ENCODE peak calls at places on chromosomes 1 and 21, in four cellular contexts. A is astrocyte, O is Peyer's patch, C is neural crest cell. F is an unnamed sample.
A peak's percentile ranks its signal among the peaks of the same experiment; 100 is the strongest.

GRCh38 chr1:2236695-2237677 is 8.9 kb downstream of the SKI start:
- DNase-seq in O (no peak), C (no peak), A (no peak), F (no peak)

GRCh38 chr21:41771625-41771945 is 4.7 kb upstream of the RIPK4 start:
- DNase-seq in C (no peak), A (no peak), O (no peak), F (no peak)

GRCh38 chr1:36458910-36459309 is 5.3 kb downstream of the MRPS15 start:
- DNase-seq in A (no peak), O (no peak), C (no peak), F (no peak)

GRCh38 chr1:30759718-30760281 is 2.2 kb upstream of the LAPTM5 start:
- DNase-seq in O (no peak), A (no peak), C (no peak), F (no peak)

GRCh38 chr21:35273331-35273730 is 224.2 kb upstream of the RUNX1 start:
- DNase-seq in O (no peak), A (no peak), C (no peak), F (no peak)

GRCh38 chr1:157400766-157401165 is 151.5 kb downstream of the FCRL5 start:
- DNase-seq in A (no peak), O (no peak), C (no peak), F (no peak)

GRCh38 chr1:229855999-229856650 is 210.9 kb upstream of the GALNT2 start:
- DNase-seq in C (no peak), A (no peak), O (no peak), F (no peak)

GRCh38 chr1:114113801-114114750 is 39.6 kb downstream of the SYT6 start:
- DNase-seq in C (no peak), O (no peak), A (peak; percentile 27), F (no peak)

GRCh38 chr21:45719177-45719802 is 75.8 kb downstream of the PCBP3 start:
- DNase-seq in O (no peak), A (no peak), C (no peak), F (no peak)

GRCh38 chr1:230301820-230302219 is 124.3 kb downstream of the PGBD5 start:
- DNase-seq in C (no peak), O (no peak), A (no peak), F (no peak)

GRCh38 chr1:63122051-63122450 is 200.3 kb upstream of the FOXD3 start:
- DNase-seq in A (no peak), O (no peak), C (no peak), F (no peak)

GRCh38 chr21:42213082-42213774 is 5.7 kb upstream of the ABCG1 start:
- DNase-seq in C (no peak), A (no peak), O (no peak), F (no peak)

GRCh38 chr1:56437959-56438358 is 141.4 kb downstream of the PLPP3 start:
- DNase-seq in A (no peak), C (no peak), O (no peak), F (peak; percentile 13)

GRCh38 chr21:42570362-42570761 is 56.7 kb downstream of the SLC37A1 start:
- DNase-seq in A (no peak), O (peak; percentile 36), C (no peak), F (no peak)

GRCh38 chr1:184840596-184840995 is 85.9 kb upstream of the EDEM3 start:
- DNase-seq in C (no peak), A (no peak), O (no peak), F (no peak)

GRCh38 chr21:34797926-34798595 is 129.3 kb downstream of the CLIC6 start:
- DNase-seq in C (no peak), O (no peak), A (no peak), F (no peak)

GRCh38 chr1:184915463-184916080 is 58.7 kb downstream of the NIBAN1 start:
- DNase-seq in A (no peak), C (no peak), O (no peak), F (peak; percentile 24)

GRCh38 chr1:205542367-205542766 is 37.9 kb downstream of the CDK18 start:
- DNase-seq in A (no peak), O (peak; percentile 30), C (no peak), F (no peak)

GRCh38 chr1:60727553-60727952 is 354.8 kb upstream of the NFIA start:
- DNase-seq in C (no peak), O (no peak), A (no peak), F (no peak)

GRCh38 chr21:46411236-46411635 is 47.5 kb upstream of the DIP2A start:
- DNase-seq in A (no peak), O (no peak), C (no peak), F (no peak)

GRCh38 chr1:2528966-2529750 is 905 bp downstream of the HES5 start:
- DNase-seq in C (peak; percentile 31), A (no peak), O (no peak), F (no peak)

GRCh38 chr1:8009043-8010002 is 16.8 kb downstream of the ERRFI1 start:
- DNase-seq in O (no peak), A (no peak), C (no peak), F (no peak)

GRCh38 chr1:188769181-188769580 is 1708.5 kb downstream of the BRINP3 start:
- DNase-seq in C (no peak), O (no peak), A (no peak), F (no peak)

GRCh38 chr1:152036316-152037216 is at the start of gene S100A11:
- DNase-seq in C (peak; percentile 59), O (peak; percentile 92), A (peak; percentile 76), F (peak; percentile 87)

GRCh38 chr21:36422279-36423098 is 37.3 kb downstream of the CHAF1B start:
- DNase-seq in C (peak; percentile 47), O (no peak), A (peak; percentile 42), F (peak; percentile 57)

GRCh38 chr21:32306021-32306780 is 7.5 kb downstream of the MRAP start:
- DNase-seq in C (peak; percentile 50), A (no peak), O (no peak), F (no peak)
- TF ChIP-seq CTCF in C (peak; percentile 57), A (no peak), O (peak; percentile 2), F (no peak)

DNA sequence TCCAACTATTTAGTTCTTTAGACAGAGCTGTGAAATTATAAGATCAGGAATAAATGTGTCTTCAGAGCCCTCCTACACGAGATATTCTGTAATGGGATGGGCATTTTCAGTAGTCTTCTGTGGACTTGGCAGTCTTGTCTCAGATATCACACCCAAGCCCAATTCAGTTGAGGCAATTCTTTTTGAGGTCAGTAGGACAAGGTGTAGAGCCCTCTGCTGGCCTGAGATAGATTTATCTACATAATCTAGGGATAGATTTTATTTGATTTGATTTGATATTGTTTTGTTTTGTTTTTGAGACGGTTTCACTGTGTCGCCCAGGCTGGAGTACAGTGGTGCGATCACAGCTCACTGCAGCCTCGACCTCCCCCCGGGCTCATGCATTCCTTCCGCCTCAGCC is 77.5 kb downstream of the FMN2 start:
- DNase-seq in O (no peak), C (no peak), A (no peak), F (peak; percentile 57)
- TF ChIP-seq CTCF in O (no peak), C (peak; percentile 30), A (peak; percentile 36), F (peak; percentile 51)

GRCh38 chr1:6485937-6486250 is 5.6 kb downstream of the PLEKHG5 start:
- DNase-seq in A (no peak), O (no peak), C (no peak), F (no peak)
- TF ChIP-seq CTCF in A (no peak), O (no peak), C (no peak), F (peak; percentile 8)

GRCh38 chr1:165624441-165624840 is 6.6 kb upstream of the MGST3 start:
- DNase-seq in C (no peak), O (no peak), A (no peak), F (no peak)
- TF ChIP-seq CTCF in C (no peak), O (no peak), A (no peak), F (no peak)

GRCh38 chr1:220573836-220574235 is 45.9 kb downstream of the MARK1 start:
- DNase-seq in A (no peak), O (no peak), C (no peak), F (no peak)
- TF ChIP-seq CTCF in A (no peak), O (no peak), C (no peak), F (no peak)

DNA sequence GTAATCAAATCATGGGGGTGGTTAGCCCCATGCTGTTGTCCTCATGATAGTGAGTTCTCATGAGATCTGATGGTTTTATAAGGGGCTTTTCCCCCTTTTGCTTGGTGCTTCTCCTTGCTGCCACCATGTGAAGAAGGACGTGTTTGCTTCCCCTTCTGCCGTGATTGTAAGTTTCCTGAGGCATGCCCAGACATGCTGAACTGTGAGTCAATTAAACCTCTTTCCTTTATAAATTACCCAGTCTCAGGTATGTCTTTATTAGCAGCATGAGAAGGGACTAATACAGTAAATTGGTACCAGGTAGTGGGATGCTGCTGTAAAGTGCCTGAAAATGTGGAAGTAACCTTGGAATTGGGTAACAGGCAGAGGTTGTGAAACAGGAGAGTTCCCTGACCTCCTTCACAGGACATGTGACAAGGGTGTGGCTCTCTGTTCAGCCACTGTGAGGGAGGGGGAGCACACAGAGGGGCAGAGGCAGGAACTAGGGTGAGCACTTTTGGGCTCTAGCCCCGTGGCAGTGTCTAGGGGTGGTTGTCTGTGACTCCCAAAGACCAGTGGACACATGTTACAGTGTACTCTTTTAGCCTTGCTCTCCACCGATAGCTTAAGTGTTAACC is 105.3 kb downstream of the BACH1 start:
- DNase-seq in A (no peak), O (no peak), C (no peak), F (peak; percentile 2)
- TF ChIP-seq CTCF in A (no peak), O (no peak), C (no peak), F (no peak)

GRCh38 chr1:38154089-38154470 is 107.5 kb upstream of the POU3F1 start:
- DNase-seq in C (no peak), A (no peak), O (no peak), F (no peak)

GRCh38 chr1:38151399-38151798 is 104.8 kb upstream of the POU3F1 start:
- DNase-seq in C (no peak), A (no peak), O (no peak), F (no peak)

GRCh38 chr1:38153426-38154088 is 107.0 kb upstream of the POU3F1 start:
- DNase-seq in C (no peak), A (no peak), O (no peak), F (no peak)

DNA sequence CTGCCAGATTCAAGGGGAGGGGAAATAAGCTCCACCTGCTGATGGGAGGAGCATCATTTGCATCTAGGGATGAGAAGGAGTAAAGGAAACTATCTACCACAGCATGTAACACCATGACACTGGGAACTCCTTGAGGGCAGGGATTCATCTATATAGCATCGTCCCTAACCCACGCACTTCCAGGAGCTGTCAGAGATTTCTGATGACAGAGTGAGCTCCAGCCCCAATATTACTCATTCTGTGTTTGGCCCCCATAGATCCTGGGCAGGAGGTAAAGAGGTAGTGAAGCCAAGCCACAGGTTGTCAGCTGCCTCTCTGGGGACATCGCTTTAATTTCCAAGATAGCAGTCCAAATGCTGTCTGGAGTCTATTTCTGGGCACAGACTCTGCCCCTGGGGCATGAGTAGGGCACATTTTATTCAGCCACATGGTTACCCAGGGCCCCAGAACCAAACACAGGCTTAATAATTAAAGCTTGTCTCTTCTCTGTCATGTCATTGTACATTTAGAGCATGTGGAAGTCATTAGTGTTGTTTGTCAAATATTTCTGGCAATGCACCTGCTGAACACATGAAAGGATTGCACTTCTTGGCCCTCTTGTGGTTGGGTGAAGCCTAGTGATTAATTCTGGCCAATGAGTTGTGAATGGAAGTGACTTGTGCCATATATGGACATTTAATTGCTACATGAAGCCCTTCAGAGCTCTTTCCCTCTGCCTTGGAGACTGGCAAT is 105.9 kb upstream of the POU3F1 start:
- DNase-seq in O (no peak), A (no peak), C (no peak), F (no peak)
- TF ChIP-seq CTCF in O (no peak), A (no peak), C (peak; percentile 41), F (peak; percentile 2)

GRCh38 chr1:87120779-87121178 is 206.3 kb downstream of the HS2ST1 start:
- DNase-seq in O (no peak), A (no peak), C (no peak), F (no peak)
- TF ChIP-seq CTCF in O (no peak), A (no peak), C (peak; percentile 27), F (peak; percentile 28)

F was measured in AG10803.